ENCODE peak calls at places on chromosomes 3 and 15, in ten cellular contexts. H is Daoy; D is mesothelial cell of epicardium; M is amniotic stem cell; W is NCI-H524 treated with DMSO at 0.1 percent for 48 hours; B is HuH-7.5; N is naive thymus-derived CD4-positive, alpha-beta T cell; L is fibroblast of the aortic adventitia; E is endothelial cell; R is naive thymus-derived CD8-positive, alpha-beta T cell. U is an unnamed sample.

GRCh38 chr15:56217341-56217740 is 26.3 kb downstream of the RFX7 start:
- DNase-seq in L (no peak), R (no peak), H (no peak), N (no peak), B (no peak), E (no peak), D (no peak), W (no peak), M (no peak), U (no peak)

GRCh38 chr15:72167445-72167844 is 30.1 kb downstream of the GRAMD2A start:
- DNase-seq in E (no peak), B (no peak), R (no peak), L (no peak), D (no peak), W (no peak), M (no peak), H (no peak), N (no peak), U (no peak)

GRCh38 chr3:22012471-22012870 is 261.5 kb upstream of the ZNF385D start:
- DNase-seq in W (no peak), H (no peak), L (no peak), M (no peak), R (no peak), N (no peak), D (no peak), B (no peak), E (no peak), U (no peak)

GRCh38 chr3:191100516-191100915 is 98.5 kb upstream of the OSTN start:
- DNase-seq in W (no peak), H (no peak), L (no peak), M (no peak), E (no peak), B (no peak), R (no peak), N (no peak), D (no peak), U (no peak)

GRCh38 chr15:69587731-69588130 is 135.1 kb downstream of the RPLP1 start:
- DNase-seq in B (no peak), E (no peak), D (no peak), R (no peak), M (no peak), W (no peak), N (no peak), H (no peak), L (no peak), U (no peak)

GRCh38 chr15:83784975-83785374 is 131.1 kb downstream of the ADAMTSL3 start:
- DNase-seq in D (no peak), W (no peak), N (no peak), L (peak), M (no peak), R (no peak), E (no peak), B (no peak), H (peak), U (no peak)

GRCh38 chr3:188348445-188349244 is 194.7 kb downstream of the LPP start:
- DNase-seq in D (peak), E (no peak), B (no peak), N (no peak), M (no peak), R (no peak), H (peak), W (no peak), L (peak), U (no peak)

GRCh38 chr3:87167634-87168456 is 59.3 kb upstream of the CHMP2B start:
- DNase-seq in B (no peak), W (no peak), M (peak), E (peak), L (peak), R (peak), H (peak), N (no peak), D (no peak), U (no peak)

GRCh38 chr15:48385031-48385430 is 53.8 kb downstream of the DUT start:
- DNase-seq in H (peak), L (peak), B (no peak), M (no peak), E (no peak), W (no peak), D (no peak), N (no peak), R (no peak), U (no peak)

GRCh38 chr3:127822166-127822835 is at the start of gene MGLL:
- DNase-seq in M (no peak), B (peak), W (peak), N (no peak), H (peak), D (no peak), E (peak), R (no peak), L (peak), U (no peak)

GRCh38 chr15:74011610-74012009 is 17.1 kb downstream of the PML start:
- DNase-seq in W (no peak), N (no peak), L (peak), R (no peak), M (no peak), E (peak), D (no peak), B (no peak), H (no peak), U (no peak)

GRCh38 chr3:197286678-197287077 is 11.7 kb downstream of the DLG1 start:
- DNase-seq in E (no peak), H (no peak), B (no peak), L (no peak), M (no peak), R (no peak), D (no peak), N (no peak), W (peak), U (no peak)

GRCh38 chr3:126205717-126206655 is 25.6 kb upstream of the ALDH1L1 start:
- DNase-seq in W (no peak), R (no peak), B (no peak), H (no peak), D (no peak), E (no peak), M (no peak), L (peak), N (no peak), U (no peak)

GRCh38 chr3:152284906-152285305 is 16.2 kb downstream of the MBNL1 start:
- DNase-seq in L (no peak), W (no peak), B (no peak), E (no peak), M (no peak), N (no peak), H (no peak), R (peak), D (no peak), U (no peak)

GRCh38 chr3:119322021-119322522 is 27.9 kb downstream of the ARHGAP31 start:
- DNase-seq in H (peak), N (no peak), M (no peak), R (no peak), W (no peak), D (no peak), L (peak), E (no peak), B (no peak), U (peak)

GRCh38 chr3:148075829-148076716 is 621.6 kb upstream of the AGTR1 start:
- DNase-seq in H (peak), W (peak), L (peak), R (no peak), B (peak), N (no peak), D (no peak), M (peak), E (peak), U (no peak)

GRCh38 chr3:172094621-172095557 is 55.5 kb downstream of the FNDC3B start:
- DNase-seq in E (no peak), W (peak), M (no peak), D (no peak), H (peak), N (no peak), L (peak), B (no peak), R (no peak), U (no peak)

GRCh38 chr15:39874890-39875549 is 45.0 kb downstream of the GPR176 start:
- DNase-seq in W (peak), M (no peak), N (no peak), E (peak), H (peak), L (peak), R (peak), D (no peak), B (no peak), U (no peak)

GRCh38 chr3:141878812-141879211 is 2.4 kb downstream of the ATP1B3 start:
- DNase-seq in D (no peak), R (no peak), L (peak), M (no peak), B (no peak), E (no peak), W (peak), N (no peak), H (no peak), U (peak)

GRCh38 chr3:119700269-119700919 is 2.4 kb upstream of the CFAP91 start:
- DNase-seq in W (no peak), R (no peak), H (peak), B (no peak), L (peak), N (no peak), E (no peak), M (no peak), D (no peak), U (no peak)

GRCh38 chr3:12993623-12994356 is 79.4 kb downstream of the IQSEC1 start:
- DNase-seq in L (no peak), M (no peak), D (no peak), B (peak), W (no peak), H (no peak), N (no peak), R (no peak), E (peak), U (no peak)

GRCh38 chr3:128081846-128082245 is 29.6 kb downstream of the SEC61A1 start:
- DNase-seq in M (no peak), H (no peak), E (no peak), L (peak), W (no peak), R (no peak), N (no peak), B (no peak), D (no peak), U (no peak)

GRCh38 chr3:168952551-168952950 is 711.0 kb downstream of the MECOM start:
- DNase-seq in R (no peak), M (no peak), H (no peak), W (peak), D (no peak), L (peak), E (no peak), N (no peak), B (no peak), U (peak)

GRCh38 chr3:4994823-4995499 is 15.7 kb downstream of the BHLHE40 start:
- DNase-seq in B (no peak), E (no peak), L (peak), D (no peak), R (no peak), N (no peak), W (no peak), H (peak), M (peak), U (no peak)

GRCh38 chr15:38050529-38050928 is 116.1 kb downstream of the TMCO5A start:
- DNase-seq in D (no peak), L (peak), W (no peak), M (no peak), E (no peak), N (no peak), B (no peak), R (no peak), H (no peak), U (no peak)

GRCh38 chr15:90581771-90582471 is 52.2 kb downstream of the CRTC3 start:
- DNase-seq in E (no peak), L (no peak), M (no peak), W (no peak), B (no peak), N (no peak), H (no peak), R (no peak), D (no peak), U (no peak)

GRCh38 chr15:79002631-79003030 is 57.8 kb upstream of the CTSH start:
- DNase-seq in B (no peak), E (no peak), L (no peak), W (no peak), M (no peak), D (no peak), H (peak), R (no peak), N (no peak), U (no peak)

GRCh38 chr3:192904632-192905289 is 12.9 kb downstream of the MB21D2 start:
- DNase-seq in E (no peak), N (no peak), W (peak), L (no peak), M (no peak), H (no peak), D (no peak), B (no peak), R (no peak), U (peak)